ENCODE peak calls at places on chromosome 7, in nine cellular contexts. One of them, this sample, is unnamed.
A peak's percentile ranks its signal among the peaks of the same experiment; 100 is the strongest.

GRCh38 chr7:28776463-28777157 is 181.5 kb downstream of the TRIL start:
- DNase-seq in omental fat pad: no peak
- DNase-seq in stimulated activated CD4-positive, alpha-beta T cell treated with anti-CD3 and anti-CD28 coated beads, Interleukin-1b, Interleukin-23, amount 100 ng/mL, for 4 hours: no peak
- DNase-seq in H7: no peak
- DNase-seq in GDM1: no peak
- DNase-seq in neuronal stem cell: no peak
- DNase-seq in GM20000: no peak
- DNase-seq in progenitor cell of endocrine pancreas: no peak
- DNase-seq in PC-9: no peak
- DNase-seq in this sample: no peak

GRCh38 chr7:28180364-28181147 is at the start of gene JAZF1:
- DNase-seq in omental fat pad: peak; percentile 46
- DNase-seq in stimulated activated CD4-positive, alpha-beta T cell treated with anti-CD3 and anti-CD28 coated beads, Interleukin-1b, Interleukin-23, amount 100 ng/mL, for 4 hours: peak; percentile 43
- DNase-seq in H7: peak; percentile 95
- DNase-seq in GDM1: no peak
- DNase-seq in neuronal stem cell: peak; percentile 57
- DNase-seq in GM20000: peak; percentile 61
- DNase-seq in progenitor cell of endocrine pancreas: peak; percentile 56
- DNase-seq in PC-9: no peak
- DNase-seq in this sample: peak; percentile 63

GRCh38 chr7:128755816-128756476 is 16.8 kb downstream of the CALU start:
- DNase-seq in omental fat pad: no peak
- DNase-seq in stimulated activated CD4-positive, alpha-beta T cell treated with anti-CD3 and anti-CD28 coated beads, Interleukin-1b, Interleukin-23, amount 100 ng/mL, for 4 hours: no peak
- DNase-seq in H7: no peak
- DNase-seq in GDM1: no peak
- DNase-seq in neuronal stem cell: no peak
- DNase-seq in GM20000: no peak
- DNase-seq in progenitor cell of endocrine pancreas: no peak
- DNase-seq in PC-9: no peak
- DNase-seq in this sample: no peak

GRCh38 chr7:22586806-22587180 is 86.8 kb upstream of the STEAP1B start:
- DNase-seq in omental fat pad: no peak
- DNase-seq in stimulated activated CD4-positive, alpha-beta T cell treated with anti-CD3 and anti-CD28 coated beads, Interleukin-1b, Interleukin-23, amount 100 ng/mL, for 4 hours: no peak
- DNase-seq in H7: peak; percentile 41
- DNase-seq in GDM1: no peak
- DNase-seq in neuronal stem cell: no peak
- DNase-seq in GM20000: no peak
- DNase-seq in progenitor cell of endocrine pancreas: no peak
- DNase-seq in PC-9: peak; percentile 67
- DNase-seq in this sample: peak; percentile 87

GRCh38 chr7:129438839-129439640 is 4.8 kb downstream of the STRIP2 start:
- DNase-seq in omental fat pad: no peak
- DNase-seq in stimulated activated CD4-positive, alpha-beta T cell treated with anti-CD3 and anti-CD28 coated beads, Interleukin-1b, Interleukin-23, amount 100 ng/mL, for 4 hours: peak; percentile 37
- DNase-seq in H7: no peak
- DNase-seq in GDM1: peak; percentile 23
- DNase-seq in neuronal stem cell: no peak
- DNase-seq in GM20000: no peak
- DNase-seq in progenitor cell of endocrine pancreas: no peak
- DNase-seq in PC-9: peak; percentile 86
- DNase-seq in this sample: no peak

GRCh38 chr7:129783097-129783919 is 169.5 kb downstream of the UBE2H start:
- DNase-seq in omental fat pad: no peak
- DNase-seq in stimulated activated CD4-positive, alpha-beta T cell treated with anti-CD3 and anti-CD28 coated beads, Interleukin-1b, Interleukin-23, amount 100 ng/mL, for 4 hours: no peak
- DNase-seq in H7: peak; percentile 77
- DNase-seq in GDM1: no peak
- DNase-seq in neuronal stem cell: peak; percentile 21
- DNase-seq in GM20000: no peak
- DNase-seq in progenitor cell of endocrine pancreas: no peak
- DNase-seq in PC-9: peak; percentile 12
- DNase-seq in this sample: no peak

GRCh38 chr7:14424675-14425074 is 435.2 kb upstream of the ETV1 start:
- DNase-seq in omental fat pad: no peak
- DNase-seq in stimulated activated CD4-positive, alpha-beta T cell treated with anti-CD3 and anti-CD28 coated beads, Interleukin-1b, Interleukin-23, amount 100 ng/mL, for 4 hours: no peak
- DNase-seq in H7: no peak
- DNase-seq in GDM1: no peak
- DNase-seq in neuronal stem cell: no peak
- DNase-seq in GM20000: no peak
- DNase-seq in progenitor cell of endocrine pancreas: no peak
- DNase-seq in PC-9: no peak
- DNase-seq in this sample: no peak

GRCh38 chr7:113996405-113996804 is 77.6 kb upstream of the PPP1R3A start:
- DNase-seq in omental fat pad: no peak
- DNase-seq in stimulated activated CD4-positive, alpha-beta T cell treated with anti-CD3 and anti-CD28 coated beads, Interleukin-1b, Interleukin-23, amount 100 ng/mL, for 4 hours: no peak
- DNase-seq in H7: no peak
- DNase-seq in GDM1: no peak
- DNase-seq in neuronal stem cell: no peak
- DNase-seq in GM20000: no peak
- DNase-seq in progenitor cell of endocrine pancreas: no peak
- DNase-seq in PC-9: no peak
- DNase-seq in this sample: no peak

GRCh38 chr7:128869138-128869943 is 6.7 kb downstream of the ATP6V1F start:
- DNase-seq in omental fat pad: no peak
- DNase-seq in stimulated activated CD4-positive, alpha-beta T cell treated with anti-CD3 and anti-CD28 coated beads, Interleukin-1b, Interleukin-23, amount 100 ng/mL, for 4 hours: peak; percentile 41
- DNase-seq in H7: peak; percentile 88
- DNase-seq in GDM1: no peak
- DNase-seq in neuronal stem cell: peak; percentile 59
- DNase-seq in GM20000: peak; percentile 84
- DNase-seq in progenitor cell of endocrine pancreas: peak; percentile 48
- DNase-seq in PC-9: peak; percentile 48
- DNase-seq in this sample: no peak

GRCh38 chr7:5532520-5533335 is 109.1 kb upstream of the TNRC18 start:
- DNase-seq in omental fat pad: peak; percentile 28
- DNase-seq in stimulated activated CD4-positive, alpha-beta T cell treated with anti-CD3 and anti-CD28 coated beads, Interleukin-1b, Interleukin-23, amount 100 ng/mL, for 4 hours: peak; percentile 50
- DNase-seq in H7: peak; percentile 85
- DNase-seq in GDM1: peak; percentile 80
- DNase-seq in neuronal stem cell: no peak
- DNase-seq in GM20000: peak; percentile 83
- DNase-seq in progenitor cell of endocrine pancreas: no peak
- DNase-seq in PC-9: peak; percentile 65
- DNase-seq in this sample: no peak

GRCh38 chr7:12943781-12944180 is 256.3 kb downstream of the ARL4A start:
- DNase-seq in omental fat pad: no peak
- DNase-seq in stimulated activated CD4-positive, alpha-beta T cell treated with anti-CD3 and anti-CD28 coated beads, Interleukin-1b, Interleukin-23, amount 100 ng/mL, for 4 hours: no peak
- DNase-seq in H7: peak; percentile 24
- DNase-seq in GDM1: no peak
- DNase-seq in neuronal stem cell: no peak
- DNase-seq in GM20000: no peak
- DNase-seq in progenitor cell of endocrine pancreas: no peak
- DNase-seq in PC-9: peak; percentile 41
- DNase-seq in this sample: no peak

GRCh38 chr7:50421043-50421442 is 29.1 kb downstream of the FIGNL1 start:
- DNase-seq in omental fat pad: no peak
- DNase-seq in stimulated activated CD4-positive, alpha-beta T cell treated with anti-CD3 and anti-CD28 coated beads, Interleukin-1b, Interleukin-23, amount 100 ng/mL, for 4 hours: no peak
- DNase-seq in H7: no peak
- DNase-seq in GDM1: no peak
- DNase-seq in neuronal stem cell: no peak
- DNase-seq in GM20000: no peak
- DNase-seq in progenitor cell of endocrine pancreas: no peak
- DNase-seq in PC-9: no peak
- DNase-seq in this sample: peak; percentile 36

GRCh38 chr7:107048783-107049418 is 4.4 kb downstream of the PRKAR2B start:
- DNase-seq in omental fat pad: no peak
- DNase-seq in stimulated activated CD4-positive, alpha-beta T cell treated with anti-CD3 and anti-CD28 coated beads, Interleukin-1b, Interleukin-23, amount 100 ng/mL, for 4 hours: no peak
- DNase-seq in H7: no peak
- DNase-seq in GDM1: no peak
- DNase-seq in neuronal stem cell: no peak
- DNase-seq in GM20000: no peak
- DNase-seq in progenitor cell of endocrine pancreas: no peak
- DNase-seq in PC-9: no peak
- DNase-seq in this sample: no peak

GRCh38 chr7:157664866-157665633 is 328.2 kb downstream of the DNAJB6 start:
- DNase-seq in omental fat pad: no peak
- DNase-seq in stimulated activated CD4-positive, alpha-beta T cell treated with anti-CD3 and anti-CD28 coated beads, Interleukin-1b, Interleukin-23, amount 100 ng/mL, for 4 hours: no peak
- DNase-seq in H7: peak; percentile 51
- DNase-seq in GDM1: no peak
- DNase-seq in neuronal stem cell: no peak
- DNase-seq in GM20000: no peak
- DNase-seq in progenitor cell of endocrine pancreas: no peak
- DNase-seq in PC-9: peak; percentile 62
- DNase-seq in this sample: no peak

GRCh38 chr7:157457355-157458253 is 120.8 kb downstream of the DNAJB6 start:
- DNase-seq in omental fat pad: no peak
- DNase-seq in stimulated activated CD4-positive, alpha-beta T cell treated with anti-CD3 and anti-CD28 coated beads, Interleukin-1b, Interleukin-23, amount 100 ng/mL, for 4 hours: no peak
- DNase-seq in H7: no peak
- DNase-seq in GDM1: no peak
- DNase-seq in neuronal stem cell: peak; percentile 61
- DNase-seq in GM20000: no peak
- DNase-seq in progenitor cell of endocrine pancreas: no peak
- DNase-seq in PC-9: peak; percentile 27
- DNase-seq in this sample: no peak

GRCh38 chr7:82234457-82235049 is 209.0 kb downstream of the CACNA2D1 start:
- DNase-seq in omental fat pad: no peak
- DNase-seq in stimulated activated CD4-positive, alpha-beta T cell treated with anti-CD3 and anti-CD28 coated beads, Interleukin-1b, Interleukin-23, amount 100 ng/mL, for 4 hours: no peak
- DNase-seq in H7: no peak
- DNase-seq in GDM1: no peak
- DNase-seq in neuronal stem cell: peak; percentile 23
- DNase-seq in GM20000: peak; percentile 10
- DNase-seq in progenitor cell of endocrine pancreas: no peak
- DNase-seq in PC-9: no peak
- DNase-seq in this sample: peak; percentile 15

GRCh38 chr7:111357691-111358090 is 204.6 kb downstream of the IMMP2L start:
- DNase-seq in omental fat pad: no peak
- DNase-seq in stimulated activated CD4-positive, alpha-beta T cell treated with anti-CD3 and anti-CD28 coated beads, Interleukin-1b, Interleukin-23, amount 100 ng/mL, for 4 hours: no peak
- DNase-seq in H7: no peak
- DNase-seq in GDM1: no peak
- DNase-seq in neuronal stem cell: no peak
- DNase-seq in GM20000: no peak
- DNase-seq in progenitor cell of endocrine pancreas: no peak
- DNase-seq in PC-9: peak; percentile 77
- DNase-seq in this sample: no peak

GRCh38 chr7:66359656-66360211 is 154.6 kb downstream of the TPST1 start:
- DNase-seq in omental fat pad: no peak
- DNase-seq in stimulated activated CD4-positive, alpha-beta T cell treated with anti-CD3 and anti-CD28 coated beads, Interleukin-1b, Interleukin-23, amount 100 ng/mL, for 4 hours: no peak
- DNase-seq in H7: no peak
- DNase-seq in GDM1: no peak
- DNase-seq in neuronal stem cell: no peak
- DNase-seq in GM20000: no peak
- DNase-seq in progenitor cell of endocrine pancreas: no peak
- DNase-seq in PC-9: no peak
- DNase-seq in this sample: no peak

GRCh38 chr7:25391295-25391861 is 163.1 kb upstream of the NPVF start:
- DNase-seq in omental fat pad: no peak
- DNase-seq in stimulated activated CD4-positive, alpha-beta T cell treated with anti-CD3 and anti-CD28 coated beads, Interleukin-1b, Interleukin-23, amount 100 ng/mL, for 4 hours: no peak
- DNase-seq in H7: no peak
- DNase-seq in GDM1: no peak
- DNase-seq in neuronal stem cell: no peak
- DNase-seq in GM20000: peak; percentile 8
- DNase-seq in progenitor cell of endocrine pancreas: no peak
- DNase-seq in PC-9: no peak
- DNase-seq in this sample: no peak

GRCh38 chr7:69738396-69738889 is 140.2 kb downstream of the AUTS2 start:
- DNase-seq in omental fat pad: no peak
- DNase-seq in stimulated activated CD4-positive, alpha-beta T cell treated with anti-CD3 and anti-CD28 coated beads, Interleukin-1b, Interleukin-23, amount 100 ng/mL, for 4 hours: no peak
- DNase-seq in H7: no peak
- DNase-seq in GDM1: no peak
- DNase-seq in neuronal stem cell: peak; percentile 39
- DNase-seq in GM20000: peak; percentile 42
- DNase-seq in progenitor cell of endocrine pancreas: no peak
- DNase-seq in PC-9: no peak
- DNase-seq in this sample: peak; percentile 66

GRCh38 chr7:144069953-144070352 is 342 bp downstream of the OR2A25 start:
- DNase-seq in omental fat pad: no peak
- DNase-seq in stimulated activated CD4-positive, alpha-beta T cell treated with anti-CD3 and anti-CD28 coated beads, Interleukin-1b, Interleukin-23, amount 100 ng/mL, for 4 hours: no peak
- DNase-seq in H7: no peak
- DNase-seq in GDM1: no peak
- DNase-seq in neuronal stem cell: no peak
- DNase-seq in GM20000: no peak
- DNase-seq in progenitor cell of endocrine pancreas: no peak
- DNase-seq in PC-9: no peak
- DNase-seq in this sample: no peak

GRCh38 chr7:57308631-57309408 is 141.2 kb upstream of the ZNF716 start:
- DNase-seq in omental fat pad: no peak
- DNase-seq in stimulated activated CD4-positive, alpha-beta T cell treated with anti-CD3 and anti-CD28 coated beads, Interleukin-1b, Interleukin-23, amount 100 ng/mL, for 4 hours: no peak
- DNase-seq in H7: peak; percentile 34
- DNase-seq in GDM1: no peak
- DNase-seq in neuronal stem cell: no peak
- DNase-seq in GM20000: no peak
- DNase-seq in progenitor cell of endocrine pancreas: no peak
- DNase-seq in PC-9: no peak
- DNase-seq in this sample: peak; percentile 8

GRCh38 chr7:17312641-17313040 is 14.2 kb downstream of the AHR start:
- DNase-seq in omental fat pad: no peak
- DNase-seq in stimulated activated CD4-positive, alpha-beta T cell treated with anti-CD3 and anti-CD28 coated beads, Interleukin-1b, Interleukin-23, amount 100 ng/mL, for 4 hours: no peak
- DNase-seq in H7: no peak
- DNase-seq in GDM1: no peak
- DNase-seq in neuronal stem cell: no peak
- DNase-seq in GM20000: no peak
- DNase-seq in progenitor cell of endocrine pancreas: no peak
- DNase-seq in PC-9: no peak
- DNase-seq in this sample: no peak

GRCh38 chr7:17142831-17143541 is 155.5 kb upstream of the AHR start:
- DNase-seq in omental fat pad: no peak
- DNase-seq in stimulated activated CD4-positive, alpha-beta T cell treated with anti-CD3 and anti-CD28 coated beads, Interleukin-1b, Interleukin-23, amount 100 ng/mL, for 4 hours: no peak
- DNase-seq in H7: no peak
- DNase-seq in GDM1: no peak
- DNase-seq in neuronal stem cell: no peak
- DNase-seq in GM20000: no peak
- DNase-seq in progenitor cell of endocrine pancreas: no peak
- DNase-seq in PC-9: peak; percentile 33
- DNase-seq in this sample: no peak

GRCh38 chr7:22845221-22845844 is 22.7 kb upstream of the TOMM7 start:
- DNase-seq in omental fat pad: no peak
- DNase-seq in stimulated activated CD4-positive, alpha-beta T cell treated with anti-CD3 and anti-CD28 coated beads, Interleukin-1b, Interleukin-23, amount 100 ng/mL, for 4 hours: no peak
- DNase-seq in H7: no peak
- DNase-seq in GDM1: no peak
- DNase-seq in neuronal stem cell: no peak
- DNase-seq in GM20000: no peak
- DNase-seq in progenitor cell of endocrine pancreas: no peak
- DNase-seq in PC-9: no peak
- DNase-seq in this sample: no peak

GRCh38 chr7:98202367-98203195 is 8.7 kb upstream of the BHLHA15 start:
- DNase-seq in omental fat pad: no peak
- DNase-seq in stimulated activated CD4-positive, alpha-beta T cell treated with anti-CD3 and anti-CD28 coated beads, Interleukin-1b, Interleukin-23, amount 100 ng/mL, for 4 hours: peak; percentile 40
- DNase-seq in H7: no peak
- DNase-seq in GDM1: peak; percentile 77
- DNase-seq in neuronal stem cell: no peak
- DNase-seq in GM20000: peak; percentile 94
- DNase-seq in progenitor cell of endocrine pancreas: no peak
- DNase-seq in PC-9: no peak
- DNase-seq in this sample: no peak

GRCh38 chr7:35785250-35785649 is 15.6 kb upstream of the SEPTIN7 start:
- DNase-seq in omental fat pad: no peak
- DNase-seq in stimulated activated CD4-positive, alpha-beta T cell treated with anti-CD3 and anti-CD28 coated beads, Interleukin-1b, Interleukin-23, amount 100 ng/mL, for 4 hours: no peak
- DNase-seq in H7: no peak
- DNase-seq in GDM1: no peak
- DNase-seq in neuronal stem cell: no peak
- DNase-seq in GM20000: no peak
- DNase-seq in progenitor cell of endocrine pancreas: no peak
- DNase-seq in PC-9: no peak
- DNase-seq in this sample: no peak

GRCh38 chr7:143416565-143417149 is 8.0 kb upstream of the EPHA1 start:
- DNase-seq in omental fat pad: no peak
- DNase-seq in stimulated activated CD4-positive, alpha-beta T cell treated with anti-CD3 and anti-CD28 coated beads, Interleukin-1b, Interleukin-23, amount 100 ng/mL, for 4 hours: no peak
- DNase-seq in H7: peak; percentile 70
- DNase-seq in GDM1: peak; percentile 41
- DNase-seq in neuronal stem cell: peak; percentile 36
- DNase-seq in GM20000: peak; percentile 83
- DNase-seq in progenitor cell of endocrine pancreas: no peak
- DNase-seq in PC-9: peak; percentile 49
- DNase-seq in this sample: no peak

GRCh38 chr7:111159426-111159825 is 68.5 kb downstream of the LRRN3 start:
- DNase-seq in omental fat pad: no peak
- DNase-seq in stimulated activated CD4-positive, alpha-beta T cell treated with anti-CD3 and anti-CD28 coated beads, Interleukin-1b, Interleukin-23, amount 100 ng/mL, for 4 hours: no peak
- DNase-seq in H7: no peak
- DNase-seq in GDM1: no peak
- DNase-seq in neuronal stem cell: no peak
- DNase-seq in GM20000: no peak
- DNase-seq in progenitor cell of endocrine pancreas: no peak
- DNase-seq in PC-9: no peak
- DNase-seq in this sample: no peak

GRCh38 chr7:27152816-27153486 is 568 bp upstream of the HOXA3 start:
- DNase-seq in omental fat pad: no peak
- DNase-seq in stimulated activated CD4-positive, alpha-beta T cell treated with anti-CD3 and anti-CD28 coated beads, Interleukin-1b, Interleukin-23, amount 100 ng/mL, for 4 hours: no peak
- DNase-seq in H7: peak; percentile 67
- DNase-seq in GDM1: no peak
- DNase-seq in neuronal stem cell: no peak
- DNase-seq in GM20000: no peak
- DNase-seq in progenitor cell of endocrine pancreas: no peak
- DNase-seq in PC-9: no peak
- DNase-seq in this sample: no peak

GRCh38 chr7:112202819-112203218 is 3.4 kb downstream of the DOCK4 start:
- DNase-seq in omental fat pad: peak; percentile 45
- DNase-seq in stimulated activated CD4-positive, alpha-beta T cell treated with anti-CD3 and anti-CD28 coated beads, Interleukin-1b, Interleukin-23, amount 100 ng/mL, for 4 hours: no peak
- DNase-seq in H7: no peak
- DNase-seq in GDM1: no peak
- DNase-seq in neuronal stem cell: no peak
- DNase-seq in GM20000: no peak
- DNase-seq in progenitor cell of endocrine pancreas: no peak
- DNase-seq in PC-9: no peak
- DNase-seq in this sample: no peak